ENCODE peak calls at places on chromosomes 2 and 18, in four cellular contexts. K, B, R and G are unnamed samples.

GRCh38 chr2:163198007-163198406 is 359.4 kb upstream of the KCNH7 start:
- DNase-seq in B (no peak), R (no peak), K (no peak), G (no peak)

GRCh38 chr2:17272649-17273048 is 245.6 kb downstream of the RAD51AP2 start:
- DNase-seq in B (no peak), K (no peak), R (no peak), G (no peak)

GRCh38 chr2:127083819-127084503 is 23.0 kb downstream of the BIN1 start:
- DNase-seq in B (peak; percentile 60), K (no peak), R (peak; percentile 86), G (peak; percentile 67)

GRCh38 chr2:12416600-12416999 is 300.1 kb upstream of the TRIB2 start:
- DNase-seq in K (no peak), R (peak; percentile 26), B (peak; percentile 38), G (peak; percentile 68)

GRCh38 chr2:42103829-42104228 is 56.0 kb downstream of the PKDCC start:
- DNase-seq in B (no peak), R (no peak), K (no peak), G (no peak)

GRCh38 chr2:56531668-56532420 is 348.1 kb downstream of the CCDC85A start:
- DNase-seq in R (no peak), B (no peak), K (no peak), G (no peak)

GRCh38 chr2:23566236-23567142 is 181.5 kb downstream of the KLHL29 start:
- DNase-seq in B (peak; percentile 38), K (no peak), R (no peak), G (no peak)

GRCh38 chr2:136019304-136019703 is 33.9 kb upstream of the DARS1 start:
- DNase-seq in R (no peak), K (no peak), B (no peak), G (no peak)

GRCh38 chr2:230658877-230659652 is 53.6 kb upstream of the CAB39 start:
- DNase-seq in R (no peak), B (no peak), K (no peak), G (no peak)

GRCh38 chr2:178484245-178485041 is 4.2 kb downstream of the PLEKHA3 start:
- DNase-seq in B (peak; percentile 30), K (no peak), R (no peak), G (peak; percentile 61)

GRCh38 chr2:166539340-166540162 is 45.5 kb upstream of the SCN7A start:
- DNase-seq in B (peak; percentile 51), R (no peak), K (no peak), G (no peak)

GRCh38 chr2:198203306-198203705 is 398.9 kb downstream of the PLCL1 start:
- DNase-seq in K (no peak), B (peak; percentile 54), R (no peak), G (no peak)

GRCh38 chr2:189624648-189625355 is 36.5 kb upstream of the ASNSD1 start:
- DNase-seq in B (no peak), R (no peak), K (no peak), G (no peak)

GRCh38 chr18:55100817-55101457 is 141.7 kb upstream of the CCDC68 start:
- DNase-seq in B (no peak), K (no peak), R (no peak), G (no peak)

GRCh38 chr2:209471037-209471436 is 47.2 kb downstream of the MAP2 start:
- DNase-seq in R (no peak), K (no peak), B (no peak), G (no peak)

GRCh38 chr18:10475633-10476388 is 21.4 kb downstream of the APCDD1 start:
- DNase-seq in K (no peak), R (no peak), B (no peak), G (no peak)

GRCh38 chr2:98730053-98730850 is 680 bp downstream of the MGAT4A start:
- DNase-seq in R (peak; percentile 27), B (peak; percentile 74), K (no peak), G (peak; percentile 70)

GRCh38 chr2:43826305-43827250 is 12.1 kb downstream of the ABCG5 start:
- DNase-seq in K (no peak), B (no peak), R (no peak), G (no peak)

GRCh38 chr2:230408244-230408842 is 7.7 kb upstream of the SP100 start:
- DNase-seq in B (no peak), K (no peak), R (no peak), G (peak; percentile 47)

GRCh38 chr2:45793564-45793963 is 142.1 kb downstream of the PRKCE start:
- DNase-seq in K (no peak), R (no peak), B (no peak), G (no peak)

GRCh38 chr2:14516844-14517243 is 115.7 kb upstream of the LRATD1 start:
- DNase-seq in R (no peak), K (no peak), B (no peak), G (no peak)

GRCh38 chr2:69464575-69464974 is 27.3 kb upstream of the NFU1 start:
- DNase-seq in R (no peak), K (peak; percentile 6), B (no peak), G (peak; percentile 15)

GRCh38 chr2:60520917-60521539 is 32.4 kb downstream of the BCL11A start:
- DNase-seq in R (no peak), K (no peak), B (no peak), G (no peak)

GRCh38 chr2:41136966-41137494 is 685.1 kb upstream of the SLC8A1 start:
- DNase-seq in R (no peak), K (no peak), B (no peak), G (no peak)

GRCh38 chr2:224085811-224086210 is 46.7 kb upstream of the SERPINE2 start:
- DNase-seq in K (no peak), B (no peak), R (no peak), G (no peak)
- H3K4me1 ChIP-seq in K (peaks cover 24% of the 10 kb centered on the region), B (peaks cover 8% of the 10 kb centered on the region), R (peaks cover 9% of the 10 kb centered on the region), G (peaks cover 3% of the 10 kb centered on the region)

GRCh38 chr18:61554946-61555361 is 221.7 kb downstream of the CDH20 start:
- DNase-seq in K (no peak), R (no peak), B (no peak), G (no peak)

GRCh38 chr18:61551586-61551985 is 218.4 kb downstream of the CDH20 start:
- DNase-seq in K (no peak), R (no peak), B (peak; percentile 86), G (no peak)

GRCh38 chr18:61556316-61556715 is 223.1 kb downstream of the CDH20 start:
- DNase-seq in B (no peak), K (no peak), R (no peak), G (no peak)

GRCh38 chr18:61556862-61557261 is 223.6 kb downstream of the CDH20 start:
- DNase-seq in R (no peak), B (no peak), K (no peak), G (no peak)

DNA sequence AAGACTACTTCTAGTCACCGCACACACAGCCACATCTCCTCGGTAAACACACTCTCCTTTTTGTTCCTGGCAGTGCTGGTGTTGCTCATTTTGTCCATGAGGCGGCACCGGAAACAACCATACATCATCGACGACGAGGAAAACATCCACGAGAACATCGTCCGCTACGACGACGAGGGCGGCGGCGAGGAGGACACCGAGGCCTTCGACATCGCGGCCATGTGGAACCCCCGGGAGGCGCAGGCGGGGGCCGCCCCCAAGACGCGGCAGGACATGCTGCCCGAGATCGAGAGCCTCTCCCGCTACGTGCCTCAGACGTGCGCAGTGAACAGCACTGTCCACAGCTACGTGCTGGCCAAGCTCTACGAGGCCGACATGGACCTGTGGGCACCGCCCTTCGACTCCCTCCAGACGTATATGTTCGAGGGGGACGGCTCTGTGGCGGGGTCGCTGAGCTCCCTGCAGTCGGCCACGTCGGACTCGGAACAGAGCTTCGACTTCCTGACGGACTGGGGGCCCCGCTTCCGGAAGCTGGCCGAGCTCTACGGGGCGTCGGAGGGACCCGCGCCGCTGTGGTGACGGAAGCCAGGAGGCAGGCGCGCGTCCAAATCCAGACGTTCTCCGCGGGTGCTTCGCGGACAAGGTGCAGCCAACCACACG is 221.0 kb downstream of the CDH20 start:
- DNase-seq in R (no peak), K (no peak), B (peak; percentile 8), G (peak; percentile 16)
- H3K4me3 ChIP-seq in R (peak overlapping the region; percentile 13), K (peak overlapping the region; percentile 20), B (no peak overlapping the region), G (peak overlapping the region; percentile 33)

DNA sequence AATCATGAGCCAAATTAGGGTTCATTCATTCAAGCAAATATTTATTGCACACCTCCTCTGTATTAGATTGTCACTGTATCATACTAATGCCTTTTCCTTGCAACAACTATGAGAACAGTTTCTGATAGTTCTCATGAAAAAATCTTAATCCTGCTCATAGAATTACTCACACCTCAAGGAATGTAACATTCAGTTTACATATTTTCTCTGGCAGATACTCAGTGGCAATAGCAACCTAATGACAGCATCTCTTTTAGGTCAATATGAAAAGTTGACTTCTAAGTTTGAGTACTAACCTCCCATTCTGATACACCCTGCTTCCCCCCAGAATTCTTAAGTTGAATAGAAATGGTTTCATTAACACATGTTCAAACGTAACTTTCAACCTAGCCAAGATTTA is 132.0 kb downstream of the VWC2L start:
- DNase-seq in K (no peak), B (no peak), R (no peak), G (no peak)
- H3K36me3 ChIP-seq in K (no peaks in the 10 kb centered on the region), B (no peaks in the 10 kb centered on the region), R (no peaks in the 10 kb centered on the region), G (no peaks in the 10 kb centered on the region)

GRCh38 chr18:44651918-44652317 is 28.8 kb upstream of the SETBP1 start:
- DNase-seq in R (no peak), K (no peak), B (no peak), G (no peak)

GRCh38 chr18:44655435-44655834 is 25.3 kb upstream of the SETBP1 start:
- DNase-seq in B (no peak), R (no peak), K (no peak), G (no peak)

GRCh38 chr18:44651453-44651852 is 29.2 kb upstream of the SETBP1 start:
- DNase-seq in R (no peak), K (no peak), B (no peak), G (no peak)

DNA sequence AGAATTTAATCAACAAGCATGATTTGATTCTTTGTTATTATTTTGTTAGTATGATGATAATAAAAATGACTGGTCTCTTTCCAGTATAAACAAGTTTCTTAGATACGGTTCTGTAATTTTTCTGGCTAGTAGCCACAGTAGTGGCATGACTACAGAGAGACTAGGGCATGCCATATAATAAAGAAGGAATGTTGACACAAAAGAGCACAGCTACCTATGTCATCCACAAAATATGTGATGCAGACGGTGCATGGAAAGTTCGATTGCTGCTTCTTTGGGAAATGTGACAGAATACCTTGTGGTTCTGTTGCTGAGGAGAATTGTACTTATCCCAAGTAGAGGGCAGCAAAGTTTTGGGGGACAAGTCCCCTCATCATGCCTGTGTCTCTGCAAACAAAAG is 26.1 kb upstream of the SETBP1 start:
- DNase-seq in K (no peak), B (no peak), R (no peak), G (no peak)
- H3K4me1 ChIP-seq in K (peaks cover 12% of the 10 kb centered on the region), B (no peaks in the 10 kb centered on the region), R (peaks cover 5% of the 10 kb centered on the region), G (no peaks in the 10 kb centered on the region)

GRCh38 chr18:24460388-24460787 is at the start of gene HRH4:
- DNase-seq in K (no peak), B (no peak), R (no peak), G (no peak)
- H3K4me3 ChIP-seq in K (no peak within 1 kb of the TSS), B (no peak within 1 kb of the TSS), R (no peak within 1 kb of the TSS), G (no peak within 1 kb of the TSS)

GRCh38 chr2:206127656-206128055 is 31.6 kb downstream of the NDUFS1 start:
- DNase-seq in K (no peak), R (no peak), B (no peak), G (no peak)

DNA sequence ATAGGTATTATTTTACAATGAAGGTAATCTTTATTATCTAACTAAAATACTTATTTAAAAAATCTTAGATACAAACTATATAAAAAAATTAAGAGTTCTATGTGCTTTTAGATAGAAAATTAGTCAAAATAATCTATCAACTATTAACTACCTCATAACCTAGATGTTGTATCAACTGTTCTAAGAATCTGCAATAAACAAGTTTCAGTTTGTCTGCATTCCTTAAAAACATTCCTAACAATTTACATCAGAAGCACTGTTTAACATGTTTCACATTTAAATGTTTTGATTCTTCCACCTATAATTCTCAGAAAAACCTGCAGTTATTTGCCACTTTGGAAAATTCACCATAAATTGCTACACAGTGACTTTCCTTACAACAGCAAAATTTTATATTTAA is 33.3 kb downstream of the NDUFS1 start:
- DNase-seq in B (no peak), R (no peak), K (no peak), G (no peak)
- H3K36me3 ChIP-seq in B (peaks cover 28% of the 10 kb centered on the region), R (peaks cover 49% of the 10 kb centered on the region), K (peaks cover 12% of the 10 kb centered on the region), G (peaks cover 100% of the 10 kb centered on the region)